ENCODE peak calls at places on chromosome 5, in ten cellular contexts. O is cardiac muscle cell; E is left ventricle myocardium inferior; Z is left lung; T is PC-3; V is DND-41; N is CD8-positive, alpha-beta T cell; I is heart right ventricle; C is A673; W is adrenal gland. A is an unnamed sample.

GRCh38 chr5:54148062-54148461 is 162.3 kb downstream of the ARL15 start:
- DNase-seq in W (no peak), I (no peak), N (no peak), C (peak; percentile 2), T (no peak), Z (no peak), E (no peak), O (peak; percentile 40), V (no peak), A (no peak)

GRCh38 chr5:150209020-150209635 is 19.3 kb downstream of the SLC6A7 start:
- DNase-seq in W (no peak), O (peak; percentile 58), N (peak; percentile 16), I (no peak), Z (peak; percentile 68), T (peak; percentile 77), V (peak; percentile 27), E (no peak), C (no peak), A (no peak)

GRCh38 chr5:69115526-69115925 is 21.7 kb downstream of the SLC30A5 start:
- DNase-seq in N (no peak), Z (no peak), I (no peak), W (no peak), C (no peak), T (no peak), V (no peak), O (no peak), E (no peak), A (no peak)

GRCh38 chr5:65262094-65262493 is 219.6 kb downstream of the ADAMTS6 start:
- DNase-seq in E (no peak), V (no peak), I (no peak), Z (no peak), O (peak; percentile 57), C (peak; percentile 25), T (no peak), N (no peak), W (no peak), A (no peak)

GRCh38 chr5:151620463-151620844 is 29.3 kb upstream of the FAT2 start:
- DNase-seq in N (no peak), W (no peak), C (peak; percentile 28), Z (no peak), V (no peak), O (no peak), E (no peak), T (peak; percentile 34), I (no peak), A (no peak)

GRCh38 chr5:8577792-8578191 is 708.8 kb downstream of the MTRR start:
- DNase-seq in N (no peak), E (no peak), O (peak; percentile 5), C (no peak), I (no peak), W (no peak), V (no peak), Z (no peak), T (peak; percentile 35), A (no peak)

GRCh38 chr5:43609752-43610151 is 6.8 kb downstream of the NNT start:
- DNase-seq in W (no peak), T (peak; percentile 30), C (no peak), E (no peak), V (no peak), Z (no peak), O (no peak), N (no peak), I (no peak), A (no peak)

GRCh38 chr5:150058480-150059126 is 27.8 kb downstream of the CSF1R start:
- DNase-seq in V (no peak), E (no peak), N (no peak), I (no peak), Z (peak; percentile 51), W (peak; percentile 64), T (peak; percentile 81), O (peak; percentile 50), C (peak; percentile 30), A (no peak)

GRCh38 chr5:128498844-128499455 is 39.1 kb downstream of the FBN2 start:
- DNase-seq in C (peak; percentile 55), T (peak; percentile 70), I (no peak), E (no peak), N (no peak), V (no peak), W (no peak), Z (no peak), O (peak; percentile 84), A (no peak)

GRCh38 chr5:54601832-54602231 is 84.3 kb downstream of the SNX18 start:
- DNase-seq in N (no peak), T (no peak), V (no peak), Z (no peak), O (peak; percentile 74), E (no peak), C (no peak), W (no peak), I (no peak), A (no peak)

GRCh38 chr5:98902733-98903132 is 26.1 kb downstream of the CHD1 start:
- DNase-seq in E (no peak), Z (no peak), O (peak; percentile 25), N (no peak), W (no peak), C (peak; percentile 13), V (no peak), T (peak; percentile 51), I (no peak), A (no peak)

GRCh38 chr5:82153082-82153481 is 125.1 kb downstream of the RPS23 start:
- DNase-seq in C (no peak), E (no peak), O (no peak), T (no peak), V (no peak), W (no peak), I (no peak), Z (no peak), N (no peak), A (no peak)

GRCh38 chr5:8683528-8683927 is 814.6 kb downstream of the MTRR start:
- DNase-seq in T (no peak), E (no peak), W (no peak), V (peak; percentile 74), N (no peak), O (peak; percentile 38), I (no peak), Z (no peak), C (no peak), A (no peak)

GRCh38 chr5:62043289-62044274 is 262.4 kb upstream of the KIF2A start:
- DNase-seq in T (no peak), V (no peak), Z (no peak), E (no peak), W (no peak), I (no peak), O (no peak), C (peak; percentile 81), N (no peak), A (no peak)

GRCh38 chr5:134175874-134176522 is 752 bp downstream of the SKP1 start:
- DNase-seq in C (peak; percentile 23), V (no peak), Z (peak; percentile 46), N (peak; percentile 15), E (peak; percentile 22), T (no peak), I (no peak), O (peak; percentile 42), W (peak; percentile 61), A (peak; percentile 72)

GRCh38 chr5:134000116-134000515 is 4.7 kb downstream of the VDAC1 start:
- DNase-seq in E (peak; percentile 40), C (no peak), V (no peak), N (no peak), Z (no peak), W (no peak), O (peak; percentile 20), T (no peak), I (peak; percentile 51), A (no peak)

GRCh38 chr5:66231508-66231907 is 87.4 kb downstream of the SREK1 start:
- DNase-seq in W (no peak), O (no peak), V (no peak), Z (no peak), C (no peak), E (no peak), I (no peak), T (no peak), N (no peak), A (no peak)

GRCh38 chr5:109316631-109317030 is 93.1 kb downstream of the PJA2 start:
- DNase-seq in T (peak; percentile 22), W (no peak), O (peak; percentile 4), V (no peak), I (no peak), C (no peak), Z (no peak), E (no peak), N (no peak), A (no peak)

GRCh38 chr5:14036947-14037346 is 92.5 kb upstream of the DNAH5 start:
- DNase-seq in C (no peak), E (no peak), I (no peak), Z (no peak), V (no peak), W (no peak), O (no peak), T (no peak), N (no peak), A (no peak)
- H3K4me3 ChIP-seq in C (no peak overlapping the region), E (no peak overlapping the region), I (no peak overlapping the region), Z (no peak overlapping the region), V (no peak overlapping the region), W (no peak overlapping the region), O (no peak overlapping the region), T (peak overlapping the region; percentile 51), N (no peak overlapping the region), A (no peak overlapping the region)

GRCh38 chr5:172769598-172770373 is 1.2 kb downstream of the DUSP1 start:
- DNase-seq in Z (no peak), N (no peak), I (peak; percentile 49), W (peak; percentile 55), T (no peak), E (no peak), V (no peak), C (peak; percentile 38), O (peak; percentile 66), A (no peak)
- H3K4me1 ChIP-seq in Z (peaks cover 83% of the 10 kb centered on the region), N (peaks cover 42% of the 10 kb centered on the region), I (peaks cover 52% of the 10 kb centered on the region), W (peaks cover 50% of the 10 kb centered on the region), T (peaks cover 55% of the 10 kb centered on the region), E (peaks cover 75% of the 10 kb centered on the region), V (peaks cover 50% of the 10 kb centered on the region), C (peaks cover 46% of the 10 kb centered on the region), O (peaks cover 22% of the 10 kb centered on the region), A (peaks cover 46% of the 10 kb centered on the region)

GRCh38 chr5:179065703-179066102 is 5.5 kb downstream of the ZNF354C start:
- DNase-seq in T (no peak), W (no peak), O (no peak), V (no peak), I (no peak), N (no peak), C (no peak), Z (no peak), E (no peak), A (no peak)
- H3K9me3 ChIP-seq in T (no peaks in the 10 kb centered on the region), W (no peaks in the 10 kb centered on the region), O (no peaks in the 10 kb centered on the region), V (no peaks in the 10 kb centered on the region), I (peaks cover 23% of the 10 kb centered on the region), N (peaks cover 17% of the 10 kb centered on the region), C (peaks cover 22% of the 10 kb centered on the region), Z (no peaks in the 10 kb centered on the region), E (peaks cover 71% of the 10 kb centered on the region), A (peaks cover 10% of the 10 kb centered on the region)

DNA sequence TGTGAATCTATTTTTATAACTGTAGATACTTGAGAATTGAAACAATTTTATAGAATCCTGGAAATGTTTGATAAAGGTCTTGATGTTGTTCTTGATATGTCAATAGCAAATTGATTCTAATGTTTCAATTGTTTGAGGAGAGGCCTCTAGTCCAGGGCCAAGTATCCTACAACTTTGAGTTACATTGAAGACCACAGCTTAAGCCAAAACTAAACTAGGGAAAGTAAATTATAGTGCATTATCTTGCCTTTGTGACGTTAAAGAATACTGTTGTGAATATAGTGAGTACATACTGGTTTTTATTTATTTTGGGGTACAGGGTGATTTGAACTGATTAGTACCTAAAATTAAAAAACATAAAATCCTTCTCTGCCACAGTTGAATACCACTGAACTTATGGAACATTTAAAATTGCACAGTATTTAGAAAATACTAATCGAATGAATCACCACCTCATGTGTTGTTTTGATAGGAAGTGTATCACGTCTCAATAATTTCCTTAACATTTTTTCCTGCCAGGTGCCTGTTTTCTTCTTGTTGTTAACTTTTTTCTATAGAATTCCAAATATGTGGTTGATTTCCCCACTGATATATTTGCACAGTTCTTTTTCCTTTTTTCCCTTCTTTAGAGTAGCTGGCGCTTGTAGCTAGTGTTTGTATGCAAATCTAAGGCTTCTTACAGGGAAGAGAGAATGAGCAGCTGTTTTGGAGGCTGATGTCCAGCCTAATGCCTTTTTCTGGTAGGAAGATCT is 12.5 kb downstream of the ARHGEF28 start:
- DNase-seq in Z (no peak), E (no peak), N (no peak), C (peak; percentile 47), O (peak; percentile 79), I (no peak), W (no peak), T (peak; percentile 85), V (no peak), A (no peak)
- H3K4me3 ChIP-seq in Z (no peak overlapping the region), E (no peak overlapping the region), N (no peak overlapping the region), C (no peak overlapping the region), O (no peak overlapping the region), I (no peak overlapping the region), W (no peak overlapping the region), T (peak overlapping the region; percentile 49), V (no peak overlapping the region), A (no peak overlapping the region)

A was measured in naive thymus-derived CD4-positive, alpha-beta T cell.